ENCODE peak calls at places on chromosomes 5 and 9, in seven cellular contexts. One of them, this sample, is unnamed.

GRCh38 chr9:71703172-71703872 is 65.0 kb downstream of the CEMIP2 start:
- DNase-seq in SK-N-SH: no peak
- DNase-seq in esophagus muscularis mucosa: peak; percentile 85
- DNase-seq in ovary: no peak
- DNase-seq in transverse colon: no peak
- DNase-seq in A549: no peak
- DNase-seq in GM12878: no peak
- DNase-seq in this sample: no peak

GRCh38 chr9:129981180-129981907 is 61.6 kb downstream of the FNBP1 start:
- DNase-seq in SK-N-SH: no peak
- DNase-seq in esophagus muscularis mucosa: no peak
- DNase-seq in ovary: no peak
- DNase-seq in transverse colon: peak; percentile 39
- DNase-seq in A549: peak; percentile 45
- DNase-seq in GM12878: no peak
- DNase-seq in this sample: peak; percentile 83

GRCh38 chr5:79229357-79230174 is 6.4 kb upstream of the JMY start:
- DNase-seq in SK-N-SH: peak; percentile 23
- DNase-seq in esophagus muscularis mucosa: no peak
- DNase-seq in ovary: no peak
- DNase-seq in transverse colon: no peak
- DNase-seq in A549: no peak
- DNase-seq in GM12878: peak; percentile 69
- DNase-seq in this sample: no peak

GRCh38 chr9:37963936-37964739 is 60.2 kb upstream of the SLC25A51 start:
- DNase-seq in SK-N-SH: no peak
- DNase-seq in esophagus muscularis mucosa: no peak
- DNase-seq in ovary: no peak
- DNase-seq in transverse colon: peak; percentile 52
- DNase-seq in A549: peak; percentile 83
- DNase-seq in GM12878: no peak
- DNase-seq in this sample: no peak

GRCh38 chr9:124510650-124511425 is 3.6 kb upstream of the NR5A1 start:
- DNase-seq in SK-N-SH: peak; percentile 14
- DNase-seq in esophagus muscularis mucosa: no peak
- DNase-seq in ovary: no peak
- DNase-seq in transverse colon: no peak
- DNase-seq in A549: peak; percentile 31
- DNase-seq in GM12878: no peak
- DNase-seq in this sample: no peak

GRCh38 chr5:117065800-117066199 is 491.2 kb upstream of the SEMA6A start:
- DNase-seq in SK-N-SH: peak; percentile 45
- DNase-seq in esophagus muscularis mucosa: no peak
- DNase-seq in ovary: no peak
- DNase-seq in transverse colon: no peak
- DNase-seq in A549: no peak
- DNase-seq in GM12878: no peak
- DNase-seq in this sample: no peak

GRCh38 chr5:111792659-111793058 is 35.7 kb upstream of the NREP start:
- DNase-seq in SK-N-SH: no peak
- DNase-seq in esophagus muscularis mucosa: no peak
- DNase-seq in ovary: no peak
- DNase-seq in transverse colon: no peak
- DNase-seq in A549: no peak
- DNase-seq in GM12878: no peak
- DNase-seq in this sample: no peak

GRCh38 chr5:110514030-110514429 is 212.4 kb downstream of the TMEM232 start:
- DNase-seq in SK-N-SH: peak; percentile 42
- DNase-seq in esophagus muscularis mucosa: no peak
- DNase-seq in ovary: no peak
- DNase-seq in transverse colon: no peak
- DNase-seq in A549: no peak
- DNase-seq in GM12878: no peak
- DNase-seq in this sample: no peak

GRCh38 chr5:80067531-80067930 is 32.4 kb downstream of the THBS4 start:
- DNase-seq in SK-N-SH: no peak
- DNase-seq in esophagus muscularis mucosa: no peak
- DNase-seq in ovary: no peak
- DNase-seq in transverse colon: no peak
- DNase-seq in A549: no peak
- DNase-seq in GM12878: no peak
- DNase-seq in this sample: no peak

GRCh38 chr9:136940526-136941230 is 3.9 kb downstream of the FBXW5 start:
- DNase-seq in SK-N-SH: no peak
- DNase-seq in esophagus muscularis mucosa: no peak
- DNase-seq in ovary: peak; percentile 39
- DNase-seq in transverse colon: no peak
- DNase-seq in A549: no peak
- DNase-seq in GM12878: no peak
- DNase-seq in this sample: peak; percentile 64

GRCh38 chr5:11997942-11998341 is 93.7 kb upstream of the CTNND2 start:
- DNase-seq in SK-N-SH: no peak
- DNase-seq in esophagus muscularis mucosa: no peak
- DNase-seq in ovary: no peak
- DNase-seq in transverse colon: no peak
- DNase-seq in A549: no peak
- DNase-seq in GM12878: no peak
- DNase-seq in this sample: no peak

GRCh38 chr9:126773004-126773607 is 31.7 kb upstream of the ZBTB43 start:
- DNase-seq in SK-N-SH: peak; percentile 52
- DNase-seq in esophagus muscularis mucosa: no peak
- DNase-seq in ovary: no peak
- DNase-seq in transverse colon: no peak
- DNase-seq in A549: peak; percentile 56
- DNase-seq in GM12878: no peak
- DNase-seq in this sample: no peak

GRCh38 chr5:35856186-35857003 is at the start of gene IL7R:
- DNase-seq in SK-N-SH: no peak
- DNase-seq in esophagus muscularis mucosa: no peak
- DNase-seq in ovary: no peak
- DNase-seq in transverse colon: no peak
- DNase-seq in A549: no peak
- DNase-seq in GM12878: no peak
- DNase-seq in this sample: no peak

GRCh38 chr5:55149396-55149795 is 10.6 kb upstream of the GPX8 start:
- DNase-seq in SK-N-SH: no peak
- DNase-seq in esophagus muscularis mucosa: peak; percentile 55
- DNase-seq in ovary: no peak
- DNase-seq in transverse colon: no peak
- DNase-seq in A549: no peak
- DNase-seq in GM12878: no peak
- DNase-seq in this sample: no peak

GRCh38 chr5:168342985-168343384 is 51.5 kb downstream of the WWC1 start:
- DNase-seq in SK-N-SH: no peak
- DNase-seq in esophagus muscularis mucosa: no peak
- DNase-seq in ovary: no peak
- DNase-seq in transverse colon: no peak
- DNase-seq in A549: no peak
- DNase-seq in GM12878: no peak
- DNase-seq in this sample: no peak

GRCh38 chr5:168347368-168347767 is 55.9 kb downstream of the WWC1 start:
- DNase-seq in SK-N-SH: no peak
- DNase-seq in esophagus muscularis mucosa: no peak
- DNase-seq in ovary: no peak
- DNase-seq in transverse colon: no peak
- DNase-seq in A549: no peak
- DNase-seq in GM12878: no peak
- DNase-seq in this sample: no peak

GRCh38 chr5:168350315-168350714 is 58.9 kb downstream of the WWC1 start:
- DNase-seq in SK-N-SH: no peak
- DNase-seq in esophagus muscularis mucosa: no peak
- DNase-seq in ovary: no peak
- DNase-seq in transverse colon: no peak
- DNase-seq in A549: no peak
- DNase-seq in GM12878: no peak
- DNase-seq in this sample: no peak

GRCh38 chr5:168347786-168348414 is 56.5 kb downstream of the WWC1 start:
- DNase-seq in SK-N-SH: no peak
- DNase-seq in esophagus muscularis mucosa: no peak
- DNase-seq in ovary: no peak
- DNase-seq in transverse colon: no peak
- DNase-seq in A549: no peak
- DNase-seq in GM12878: no peak
- DNase-seq in this sample: no peak

DNA sequence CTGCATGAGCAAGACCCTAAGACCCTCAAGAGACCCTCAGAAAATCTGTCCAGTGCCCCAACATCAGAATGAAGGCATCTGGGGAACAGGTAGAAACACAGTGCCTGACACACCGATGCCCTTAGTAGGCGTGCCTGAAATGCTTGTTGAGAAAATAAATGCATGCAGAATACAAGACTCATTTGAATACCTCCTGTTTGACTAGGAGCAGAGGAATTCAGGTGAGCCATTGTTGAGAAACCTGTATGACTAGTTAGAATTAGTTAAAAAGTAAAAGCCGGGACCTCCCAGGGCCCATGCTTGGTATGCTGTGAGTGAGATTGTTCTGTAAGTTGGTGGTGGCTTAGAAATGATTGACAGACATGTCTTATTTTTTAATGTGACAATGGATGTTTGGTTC is 55.0 kb downstream of the WWC1 start:
- DNase-seq in SK-N-SH: no peak
- DNase-seq in esophagus muscularis mucosa: no peak
- DNase-seq in ovary: no peak
- DNase-seq in transverse colon: peak; percentile 33
- DNase-seq in A549: no peak
- DNase-seq in GM12878: no peak
- DNase-seq in this sample: no peak
- TF ChIP-seq EP300 in SK-N-SH: no peak
- TF ChIP-seq EP300 in esophagus muscularis mucosa: no peak
- TF ChIP-seq EP300 in ovary: no peak
- TF ChIP-seq EP300 in transverse colon: no peak
- TF ChIP-seq EP300 in A549: no peak
- TF ChIP-seq EP300 in GM12878: no peak
- TF ChIP-seq EP300 in this sample: no peak

GRCh38 chr5:87411586-87412416 is 929 bp downstream of the CCNH start:
- DNase-seq in SK-N-SH: peak; percentile 10
- DNase-seq in esophagus muscularis mucosa: no peak
- DNase-seq in ovary: no peak
- DNase-seq in transverse colon: peak; percentile 42
- DNase-seq in A549: peak; percentile 29
- DNase-seq in GM12878: no peak
- DNase-seq in this sample: peak; percentile 72

GRCh38 chr5:87408219-87408618 is 4.5 kb downstream of the CCNH start:
- DNase-seq in SK-N-SH: no peak
- DNase-seq in esophagus muscularis mucosa: no peak
- DNase-seq in ovary: no peak
- DNase-seq in transverse colon: no peak
- DNase-seq in A549: no peak
- DNase-seq in GM12878: no peak
- DNase-seq in this sample: no peak

GRCh38 chr5:87410941-87411340 is 1.8 kb downstream of the CCNH start:
- DNase-seq in SK-N-SH: no peak
- DNase-seq in esophagus muscularis mucosa: no peak
- DNase-seq in ovary: no peak
- DNase-seq in transverse colon: no peak
- DNase-seq in A549: no peak
- DNase-seq in GM12878: no peak
- DNase-seq in this sample: no peak

GRCh38 chr5:87413116-87413645 is 451 bp upstream of the CCNH start:
- DNase-seq in SK-N-SH: no peak
- DNase-seq in esophagus muscularis mucosa: no peak
- DNase-seq in ovary: no peak
- DNase-seq in transverse colon: no peak
- DNase-seq in A549: no peak
- DNase-seq in GM12878: no peak
- DNase-seq in this sample: no peak

DNA sequence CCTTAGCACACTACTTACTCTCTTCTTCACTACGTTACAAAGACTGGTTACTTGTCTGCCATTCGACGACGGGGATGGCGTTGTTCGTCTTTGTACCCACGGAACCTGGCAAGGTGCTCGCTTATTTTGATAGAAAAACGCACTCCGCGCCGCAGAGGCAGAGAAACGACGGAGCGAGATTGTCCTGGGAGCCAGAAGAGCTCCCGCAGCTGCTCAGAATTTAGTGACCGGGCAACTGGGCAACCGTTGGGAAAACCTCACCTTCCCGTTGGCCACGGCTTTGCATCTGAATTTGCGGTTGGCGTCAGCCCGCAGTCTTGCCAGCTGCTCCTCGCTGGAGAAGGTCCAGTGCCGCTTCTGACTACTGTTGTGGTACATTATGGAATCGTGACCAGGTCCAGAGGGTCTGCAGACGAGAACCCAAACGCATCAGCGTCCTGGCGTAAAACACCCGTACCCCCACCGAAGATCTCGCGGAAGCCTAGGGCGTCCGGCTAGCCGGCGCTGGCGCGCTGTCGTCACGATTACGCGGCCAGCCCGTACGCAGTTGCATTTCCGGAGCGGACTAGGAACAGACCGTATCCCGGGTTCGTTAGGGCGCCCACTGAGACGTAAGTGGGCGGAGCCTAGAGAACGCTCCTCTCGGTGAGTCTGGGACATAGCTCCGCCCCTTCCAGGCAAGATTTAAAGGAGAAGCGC is at the start of gene CCNH:
- DNase-seq in SK-N-SH: peak; percentile 86
- DNase-seq in esophagus muscularis mucosa: peak; percentile 99
- DNase-seq in ovary: peak; percentile 98
- DNase-seq in transverse colon: peak; percentile 99
- DNase-seq in A549: peak; percentile 96
- DNase-seq in GM12878: peak; percentile 93
- DNase-seq in this sample: peak; percentile 99
- H3K9me3 ChIP-seq in SK-N-SH: no peaks in the 10 kb centered on the region
- H3K9me3 ChIP-seq in esophagus muscularis mucosa: no peaks in the 10 kb centered on the region
- H3K9me3 ChIP-seq in ovary: no peaks in the 10 kb centered on the region
- H3K9me3 ChIP-seq in transverse colon: no peaks in the 10 kb centered on the region
- H3K9me3 ChIP-seq in A549: no peaks in the 10 kb centered on the region
- H3K9me3 ChIP-seq in GM12878: no peaks in the 10 kb centered on the region
- H3K9me3 ChIP-seq in this sample: no peaks in the 10 kb centered on the region

DNA sequence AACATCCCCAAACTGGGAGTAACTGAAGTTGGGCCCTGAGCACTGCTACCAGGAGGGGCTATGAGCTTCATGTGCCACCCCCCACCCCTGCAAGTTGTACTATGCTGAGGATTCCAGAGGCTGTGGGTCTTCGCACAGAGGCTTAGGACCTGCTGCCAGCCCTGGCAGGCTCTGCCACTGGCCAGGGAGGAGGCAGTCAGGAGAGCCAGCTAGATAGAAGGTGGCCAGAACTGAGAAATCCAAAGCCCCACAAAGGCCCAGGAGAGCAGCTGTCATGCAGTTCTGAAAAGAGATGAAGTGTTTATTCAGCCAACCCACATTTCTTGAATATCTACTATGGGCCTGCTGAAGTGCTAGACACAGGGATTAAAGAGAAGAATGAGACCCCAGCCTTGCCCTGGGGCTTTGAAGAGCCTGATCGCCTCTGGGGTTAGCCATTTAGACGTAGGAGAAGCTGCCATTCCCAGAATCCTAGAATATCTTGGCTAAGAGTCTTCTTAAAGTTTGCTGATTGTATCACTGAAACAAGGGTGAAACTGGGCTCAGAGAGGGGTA is 1.4 kb downstream of the ALAD start:
- DNase-seq in SK-N-SH: no peak
- DNase-seq in esophagus muscularis mucosa: no peak
- DNase-seq in ovary: no peak
- DNase-seq in transverse colon: no peak
- DNase-seq in A549: no peak
- DNase-seq in GM12878: no peak
- DNase-seq in this sample: no peak
- H3K27ac ChIP-seq in SK-N-SH: no peak overlapping the region
- H3K27ac ChIP-seq in esophagus muscularis mucosa: no peak overlapping the region
- H3K27ac ChIP-seq in ovary: no peak overlapping the region
- H3K27ac ChIP-seq in transverse colon: no peak overlapping the region
- H3K27ac ChIP-seq in A549: no peak overlapping the region
- H3K27ac ChIP-seq in GM12878: no peak overlapping the region
- H3K27ac ChIP-seq in this sample: no peak overlapping the region

GRCh38 chr9:94166237-94167054 is 82.2 kb downstream of the PTPDC1 start:
- DNase-seq in SK-N-SH: peak; percentile 95
- DNase-seq in esophagus muscularis mucosa: peak; percentile 100
- DNase-seq in ovary: peak; percentile 98
- DNase-seq in transverse colon: peak; percentile 98
- DNase-seq in A549: peak; percentile 99
- DNase-seq in GM12878: peak; percentile 88
- DNase-seq in this sample: peak; percentile 99
- TF ChIP-seq EP300 in SK-N-SH: peak; percentile 41
- TF ChIP-seq EP300 in esophagus muscularis mucosa: peak; percentile 62
- TF ChIP-seq EP300 in ovary: peak; percentile 75
- TF ChIP-seq EP300 in transverse colon: peak; percentile 76
- TF ChIP-seq EP300 in A549: no peak
- TF ChIP-seq EP300 in GM12878: peak; percentile 47
- TF ChIP-seq EP300 in this sample: peak; percentile 82